ENCODE peak calls at places on chromosome 6, in eight cellular contexts. One of them, this sample, is unnamed.

GRCh38 chr6:37802810-37803209 is 16.7 kb upstream of the ZFAND3 start:
- DNase-seq in psoas muscle: no peak
- DNase-seq in ovary: no peak
- DNase-seq in NT2/D1: no peak
- DNase-seq in neural progenitor cell: no peak
- DNase-seq in lower leg skin: no peak
- DNase-seq in HCT116: no peak
- DNase-seq in naive thymus-derived CD4-positive, alpha-beta T cell: no peak
- DNase-seq in this sample: no peak

GRCh38 chr6:144219056-144219685 is 66.0 kb upstream of the UTRN start:
- DNase-seq in psoas muscle: no peak
- DNase-seq in ovary: no peak
- DNase-seq in NT2/D1: no peak
- DNase-seq in neural progenitor cell: peak; percentile 44
- DNase-seq in lower leg skin: no peak
- DNase-seq in HCT116: peak; percentile 40
- DNase-seq in naive thymus-derived CD4-positive, alpha-beta T cell: peak; percentile 52
- DNase-seq in this sample: peak; percentile 46

GRCh38 chr6:39377530-39377929 is 55.0 kb upstream of the KCNK16 start:
- DNase-seq in psoas muscle: peak; percentile 63
- DNase-seq in ovary: peak; percentile 53
- DNase-seq in NT2/D1: peak; percentile 72
- DNase-seq in neural progenitor cell: peak; percentile 89
- DNase-seq in lower leg skin: no peak
- DNase-seq in HCT116: peak; percentile 23
- DNase-seq in naive thymus-derived CD4-positive, alpha-beta T cell: no peak
- DNase-seq in this sample: peak; percentile 55

GRCh38 chr6:148997863-148998262 is 251.0 kb downstream of the UST start:
- DNase-seq in psoas muscle: no peak
- DNase-seq in ovary: no peak
- DNase-seq in NT2/D1: no peak
- DNase-seq in neural progenitor cell: no peak
- DNase-seq in lower leg skin: no peak
- DNase-seq in HCT116: no peak
- DNase-seq in naive thymus-derived CD4-positive, alpha-beta T cell: no peak
- DNase-seq in this sample: peak; percentile 90

GRCh38 chr6:5125152-5126006 is 40.2 kb downstream of the PPP1R3G start:
- DNase-seq in psoas muscle: no peak
- DNase-seq in ovary: no peak
- DNase-seq in NT2/D1: no peak
- DNase-seq in neural progenitor cell: no peak
- DNase-seq in lower leg skin: peak; percentile 78
- DNase-seq in HCT116: peak; percentile 54
- DNase-seq in naive thymus-derived CD4-positive, alpha-beta T cell: no peak
- DNase-seq in this sample: no peak

GRCh38 chr6:56671651-56672461 is 29.2 kb upstream of the DST start:
- DNase-seq in psoas muscle: peak; percentile 72
- DNase-seq in ovary: peak; percentile 28
- DNase-seq in NT2/D1: no peak
- DNase-seq in neural progenitor cell: no peak
- DNase-seq in lower leg skin: no peak
- DNase-seq in HCT116: no peak
- DNase-seq in naive thymus-derived CD4-positive, alpha-beta T cell: no peak
- DNase-seq in this sample: no peak

GRCh38 chr6:36769161-36769675 is 70.0 kb downstream of the CPNE5 start:
- DNase-seq in psoas muscle: peak; percentile 65
- DNase-seq in ovary: no peak
- DNase-seq in NT2/D1: no peak
- DNase-seq in neural progenitor cell: peak; percentile 34
- DNase-seq in lower leg skin: no peak
- DNase-seq in HCT116: no peak
- DNase-seq in naive thymus-derived CD4-positive, alpha-beta T cell: no peak
- DNase-seq in this sample: no peak

GRCh38 chr6:28772480-28773381 is 151.1 kb downstream of the TRIM27 start:
- DNase-seq in psoas muscle: no peak
- DNase-seq in ovary: no peak
- DNase-seq in NT2/D1: no peak
- DNase-seq in neural progenitor cell: peak; percentile 53
- DNase-seq in lower leg skin: no peak
- DNase-seq in HCT116: peak; percentile 58
- DNase-seq in naive thymus-derived CD4-positive, alpha-beta T cell: no peak
- DNase-seq in this sample: no peak

GRCh38 chr6:73032586-73032985 is 192.7 kb downstream of the KHDC1L start:
- DNase-seq in psoas muscle: no peak
- DNase-seq in ovary: no peak
- DNase-seq in NT2/D1: no peak
- DNase-seq in neural progenitor cell: no peak
- DNase-seq in lower leg skin: no peak
- DNase-seq in HCT116: peak; percentile 12
- DNase-seq in naive thymus-derived CD4-positive, alpha-beta T cell: no peak
- DNase-seq in this sample: no peak

GRCh38 chr6:154861825-154862224 is 128.6 kb downstream of the SCAF8 start:
- DNase-seq in psoas muscle: no peak
- DNase-seq in ovary: no peak
- DNase-seq in NT2/D1: no peak
- DNase-seq in neural progenitor cell: no peak
- DNase-seq in lower leg skin: no peak
- DNase-seq in HCT116: no peak
- DNase-seq in naive thymus-derived CD4-positive, alpha-beta T cell: no peak
- DNase-seq in this sample: no peak

GRCh38 chr6:118918326-118918725 is 16.6 kb downstream of the MCM9 start:
- DNase-seq in psoas muscle: no peak
- DNase-seq in ovary: no peak
- DNase-seq in NT2/D1: no peak
- DNase-seq in neural progenitor cell: no peak
- DNase-seq in lower leg skin: no peak
- DNase-seq in HCT116: no peak
- DNase-seq in naive thymus-derived CD4-positive, alpha-beta T cell: no peak
- DNase-seq in this sample: no peak

GRCh38 chr6:70616728-70617260 is 50.1 kb downstream of the SDHAF4 start:
- DNase-seq in psoas muscle: no peak
- DNase-seq in ovary: no peak
- DNase-seq in NT2/D1: no peak
- DNase-seq in neural progenitor cell: no peak
- DNase-seq in lower leg skin: no peak
- DNase-seq in HCT116: no peak
- DNase-seq in naive thymus-derived CD4-positive, alpha-beta T cell: no peak
- DNase-seq in this sample: no peak

GRCh38 chr6:87714093-87714809 is 12.2 kb upstream of the AKIRIN2 start:
- DNase-seq in psoas muscle: no peak
- DNase-seq in ovary: no peak
- DNase-seq in NT2/D1: no peak
- DNase-seq in neural progenitor cell: no peak
- DNase-seq in lower leg skin: no peak
- DNase-seq in HCT116: no peak
- DNase-seq in naive thymus-derived CD4-positive, alpha-beta T cell: no peak
- DNase-seq in this sample: no peak

GRCh38 chr6:113363866-113364265 is 493.3 kb upstream of the MARCKS start:
- DNase-seq in psoas muscle: no peak
- DNase-seq in ovary: no peak
- DNase-seq in NT2/D1: no peak
- DNase-seq in neural progenitor cell: no peak
- DNase-seq in lower leg skin: no peak
- DNase-seq in HCT116: no peak
- DNase-seq in naive thymus-derived CD4-positive, alpha-beta T cell: no peak
- DNase-seq in this sample: no peak

GRCh38 chr6:106770081-106770480 is 140.7 kb downstream of the QRSL1 start:
- DNase-seq in psoas muscle: no peak
- DNase-seq in ovary: no peak
- DNase-seq in NT2/D1: no peak
- DNase-seq in neural progenitor cell: no peak
- DNase-seq in lower leg skin: no peak
- DNase-seq in HCT116: no peak
- DNase-seq in naive thymus-derived CD4-positive, alpha-beta T cell: no peak
- DNase-seq in this sample: no peak

GRCh38 chr6:26223213-26223612 is 136.0 kb downstream of the HFE start:
- DNase-seq in psoas muscle: no peak
- DNase-seq in ovary: no peak
- DNase-seq in NT2/D1: no peak
- DNase-seq in neural progenitor cell: no peak
- DNase-seq in lower leg skin: no peak
- DNase-seq in HCT116: no peak
- DNase-seq in naive thymus-derived CD4-positive, alpha-beta T cell: no peak
- DNase-seq in this sample: no peak

GRCh38 chr6:131917318-131917717 is 33.9 kb downstream of the CCN2 start:
- DNase-seq in psoas muscle: no peak
- DNase-seq in ovary: no peak
- DNase-seq in NT2/D1: no peak
- DNase-seq in neural progenitor cell: no peak
- DNase-seq in lower leg skin: no peak
- DNase-seq in HCT116: no peak
- DNase-seq in naive thymus-derived CD4-positive, alpha-beta T cell: no peak
- DNase-seq in this sample: no peak

GRCh38 chr6:71768356-71768755 is 118.0 kb upstream of the RIMS1 start:
- DNase-seq in psoas muscle: no peak
- DNase-seq in ovary: no peak
- DNase-seq in NT2/D1: no peak
- DNase-seq in neural progenitor cell: no peak
- DNase-seq in lower leg skin: no peak
- DNase-seq in HCT116: no peak
- DNase-seq in naive thymus-derived CD4-positive, alpha-beta T cell: no peak
- DNase-seq in this sample: no peak
- H3K4me3 ChIP-seq in psoas muscle: no peak overlapping the region
- H3K4me3 ChIP-seq in ovary: no peak overlapping the region
- H3K4me3 ChIP-seq in NT2/D1: no peak overlapping the region
- H3K4me3 ChIP-seq in neural progenitor cell: no peak overlapping the region
- H3K4me3 ChIP-seq in lower leg skin: no peak overlapping the region
- H3K4me3 ChIP-seq in HCT116: no peak overlapping the region
- H3K4me3 ChIP-seq in naive thymus-derived CD4-positive, alpha-beta T cell: no peak overlapping the region
- H3K4me3 ChIP-seq in this sample: no peak overlapping the region

DNA sequence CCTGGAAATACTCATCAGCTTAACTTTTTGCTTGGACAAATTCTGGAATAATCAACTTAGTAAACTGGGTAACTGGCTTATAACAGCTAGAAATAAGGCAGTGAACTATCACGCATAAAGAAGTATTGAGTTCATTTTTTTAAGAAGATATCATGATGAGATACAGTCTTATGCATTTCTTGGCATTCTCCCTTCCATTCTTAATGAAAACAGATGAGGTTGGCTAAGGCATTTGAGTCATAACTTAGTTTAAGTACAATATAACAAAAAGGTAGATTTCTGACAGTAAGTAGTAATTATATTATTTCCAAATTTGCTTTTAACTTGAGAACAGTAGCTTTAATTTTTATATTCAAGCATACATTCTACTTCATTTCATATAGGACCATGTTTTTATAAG is 56.1 kb downstream of the SAMD5 start:
- DNase-seq in psoas muscle: no peak
- DNase-seq in ovary: no peak
- DNase-seq in NT2/D1: no peak
- DNase-seq in neural progenitor cell: no peak
- DNase-seq in lower leg skin: no peak
- DNase-seq in HCT116: no peak
- DNase-seq in naive thymus-derived CD4-positive, alpha-beta T cell: no peak
- DNase-seq in this sample: peak; percentile 45
- H3K4me3 ChIP-seq in psoas muscle: no peak overlapping the region
- H3K4me3 ChIP-seq in ovary: no peak overlapping the region
- H3K4me3 ChIP-seq in NT2/D1: no peak overlapping the region
- H3K4me3 ChIP-seq in neural progenitor cell: no peak overlapping the region
- H3K4me3 ChIP-seq in lower leg skin: no peak overlapping the region
- H3K4me3 ChIP-seq in HCT116: no peak overlapping the region
- H3K4me3 ChIP-seq in naive thymus-derived CD4-positive, alpha-beta T cell: no peak overlapping the region
- H3K4me3 ChIP-seq in this sample: no peak overlapping the region

GRCh38 chr6:41682497-41682961 is 44.3 kb downstream of the MDFI start:
- DNase-seq in psoas muscle: no peak
- DNase-seq in ovary: peak; percentile 41
- DNase-seq in NT2/D1: no peak
- DNase-seq in neural progenitor cell: no peak
- DNase-seq in lower leg skin: no peak
- DNase-seq in HCT116: no peak
- DNase-seq in naive thymus-derived CD4-positive, alpha-beta T cell: no peak
- DNase-seq in this sample: no peak

GRCh38 chr6:41684311-41685182 is 46.3 kb downstream of the MDFI start:
- DNase-seq in psoas muscle: no peak
- DNase-seq in ovary: no peak
- DNase-seq in NT2/D1: no peak
- DNase-seq in neural progenitor cell: no peak
- DNase-seq in lower leg skin: no peak
- DNase-seq in HCT116: no peak
- DNase-seq in naive thymus-derived CD4-positive, alpha-beta T cell: no peak
- DNase-seq in this sample: no peak

GRCh38 chr6:41683460-41684310 is 45.4 kb downstream of the MDFI start:
- DNase-seq in psoas muscle: peak; percentile 91
- DNase-seq in ovary: peak; percentile 77
- DNase-seq in NT2/D1: peak; percentile 28
- DNase-seq in neural progenitor cell: peak; percentile 91
- DNase-seq in lower leg skin: peak; percentile 97
- DNase-seq in HCT116: no peak
- DNase-seq in naive thymus-derived CD4-positive, alpha-beta T cell: peak; percentile 73
- DNase-seq in this sample: no peak

GRCh38 chr6:41682056-41682477 is 43.8 kb downstream of the MDFI start:
- DNase-seq in psoas muscle: peak; percentile 94
- DNase-seq in ovary: peak; percentile 87
- DNase-seq in NT2/D1: peak; percentile 80
- DNase-seq in neural progenitor cell: peak; percentile 96
- DNase-seq in lower leg skin: peak; percentile 96
- DNase-seq in HCT116: peak; percentile 80
- DNase-seq in naive thymus-derived CD4-positive, alpha-beta T cell: peak; percentile 55
- DNase-seq in this sample: peak; percentile 62

DNA sequence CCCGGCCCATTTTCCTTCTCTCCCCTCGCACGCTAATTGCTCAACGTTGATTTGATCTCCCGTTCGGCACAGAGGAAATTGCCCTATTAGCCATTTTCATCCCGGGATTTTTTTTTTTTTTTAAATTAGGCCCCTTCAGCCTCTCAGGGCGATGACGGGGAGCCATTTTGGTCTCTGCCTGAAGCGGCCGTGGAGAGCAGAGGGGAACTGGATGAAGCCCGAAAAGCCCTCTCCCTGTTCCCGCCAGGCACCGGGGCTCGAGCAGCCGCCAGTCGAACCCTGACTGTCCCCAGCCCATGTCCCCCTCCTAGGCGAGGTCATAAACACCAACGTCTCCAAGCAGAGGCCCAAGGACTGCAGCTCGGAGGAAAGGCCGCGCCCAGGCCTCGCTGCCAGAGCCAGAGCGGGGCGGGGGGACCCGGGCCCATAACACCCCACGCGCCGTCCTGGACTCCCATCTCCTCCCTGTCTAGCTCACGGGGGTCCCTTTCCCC is 44.7 kb downstream of the MDFI start:
- DNase-seq in psoas muscle: no peak
- DNase-seq in ovary: peak; percentile 32
- DNase-seq in NT2/D1: no peak
- DNase-seq in neural progenitor cell: no peak
- DNase-seq in lower leg skin: no peak
- DNase-seq in HCT116: no peak
- DNase-seq in naive thymus-derived CD4-positive, alpha-beta T cell: no peak
- DNase-seq in this sample: no peak
- H3K4me3 ChIP-seq in psoas muscle: peak overlapping the region; percentile 62
- H3K4me3 ChIP-seq in ovary: peak overlapping the region; percentile 38
- H3K4me3 ChIP-seq in NT2/D1: peak overlapping the region; percentile 18
- H3K4me3 ChIP-seq in neural progenitor cell: peak overlapping the region; percentile 19
- H3K4me3 ChIP-seq in lower leg skin: no peak overlapping the region
- H3K4me3 ChIP-seq in HCT116: no peak overlapping the region
- H3K4me3 ChIP-seq in naive thymus-derived CD4-positive, alpha-beta T cell: peak overlapping the region; percentile 61
- H3K4me3 ChIP-seq in this sample: no peak overlapping the region

DNA sequence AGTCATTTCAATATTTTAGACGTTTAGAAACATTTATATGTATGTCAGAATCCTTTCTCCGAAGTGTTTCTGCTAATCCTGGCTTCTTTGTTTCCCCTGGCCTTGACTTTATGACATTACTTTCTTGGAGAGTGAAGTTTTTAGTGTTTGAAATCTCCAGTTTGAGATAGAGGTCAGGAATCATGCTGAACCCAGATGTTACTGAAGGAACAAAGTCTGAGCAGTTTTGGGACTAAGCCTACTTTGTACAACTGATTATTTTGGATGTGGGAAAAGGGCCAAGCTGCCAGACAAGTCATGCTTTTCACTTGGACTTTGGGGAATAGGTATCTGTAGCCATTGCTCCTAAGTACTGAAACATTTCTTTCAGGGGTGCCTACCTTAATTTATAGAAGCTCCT is 2.3 kb downstream of the RNF144B start:
- DNase-seq in psoas muscle: no peak
- DNase-seq in ovary: no peak
- DNase-seq in NT2/D1: no peak
- DNase-seq in neural progenitor cell: no peak
- DNase-seq in lower leg skin: no peak
- DNase-seq in HCT116: no peak
- DNase-seq in naive thymus-derived CD4-positive, alpha-beta T cell: no peak
- DNase-seq in this sample: peak; percentile 28
- H3K4me3 ChIP-seq in psoas muscle: peak overlapping the region; percentile 72
- H3K4me3 ChIP-seq in ovary: no peak overlapping the region
- H3K4me3 ChIP-seq in NT2/D1: no peak overlapping the region
- H3K4me3 ChIP-seq in neural progenitor cell: no peak overlapping the region
- H3K4me3 ChIP-seq in lower leg skin: peak overlapping the region; percentile 11
- H3K4me3 ChIP-seq in HCT116: no peak overlapping the region
- H3K4me3 ChIP-seq in naive thymus-derived CD4-positive, alpha-beta T cell: no peak overlapping the region
- H3K4me3 ChIP-seq in this sample: no peak overlapping the region

This sample was measured in AG09309.